ENCODE peak calls at places on chromosomes 1 and 21, in nine cellular contexts. J is CD4-positive, CD25-positive, alpha-beta regulatory T cell; X is CD4-positive, alpha-beta memory T cell; G is psoas muscle; W is endodermal cell; S is fibroblast of pulmonary artery; O is foreskin fibroblast; Y is transverse colon; E is right cardiac atrium. Z is an unnamed sample.

GRCh38 chr21:21165063-21165645 is 166.9 kb downstream of the NCAM2 start:
- DNase-seq in E (peak), W (no peak), O (peak), X (no peak), S (peak), J (no peak), G (no peak), Y (no peak), Z (no peak)

GRCh38 chr1:93993731-93994130 is 84.5 kb upstream of the GCLM start:
- DNase-seq in W (no peak), X (no peak), O (no peak), G (no peak), Y (no peak), E (no peak), S (no peak), J (no peak), Z (no peak)

GRCh38 chr1:30130106-30130505 is 593.3 kb downstream of the MATN1 start:
- DNase-seq in E (no peak), J (no peak), Y (no peak), O (no peak), S (no peak), X (no peak), W (no peak), G (no peak), Z (no peak)

GRCh38 chr21:42563261-42564045 is 49.8 kb downstream of the SLC37A1 start:
- DNase-seq in E (no peak), X (no peak), O (no peak), J (no peak), Y (peak), G (no peak), W (peak), S (no peak), Z (no peak)

GRCh38 chr1:43934279-43934985 is 831 bp downstream of the ARTN start:
- DNase-seq in S (peak), E (peak), G (peak), J (peak), X (peak), W (peak), Y (peak), O (no peak), Z (no peak)

GRCh38 chr21:21213297-21213696 is 215.1 kb downstream of the NCAM2 start:
- DNase-seq in G (no peak), E (no peak), O (no peak), Y (no peak), X (no peak), W (no peak), J (no peak), S (peak), Z (no peak)

GRCh38 chr1:98502937-98503336 is 158.6 kb upstream of the SNX7 start:
- DNase-seq in J (no peak), S (no peak), X (no peak), O (no peak), W (no peak), Y (no peak), G (no peak), E (no peak), Z (no peak)

GRCh38 chr1:207883104-207883651 is 27.7 kb downstream of the CD34 start:
- DNase-seq in S (no peak), E (no peak), X (peak), W (no peak), Y (no peak), J (no peak), G (no peak), O (no peak), Z (no peak)

GRCh38 chr1:150389650-150390049 is 25.7 kb downstream of the RPRD2 start:
- DNase-seq in G (no peak), E (no peak), O (no peak), Y (no peak), W (no peak), J (no peak), S (no peak), X (no peak), Z (no peak)

DNA sequence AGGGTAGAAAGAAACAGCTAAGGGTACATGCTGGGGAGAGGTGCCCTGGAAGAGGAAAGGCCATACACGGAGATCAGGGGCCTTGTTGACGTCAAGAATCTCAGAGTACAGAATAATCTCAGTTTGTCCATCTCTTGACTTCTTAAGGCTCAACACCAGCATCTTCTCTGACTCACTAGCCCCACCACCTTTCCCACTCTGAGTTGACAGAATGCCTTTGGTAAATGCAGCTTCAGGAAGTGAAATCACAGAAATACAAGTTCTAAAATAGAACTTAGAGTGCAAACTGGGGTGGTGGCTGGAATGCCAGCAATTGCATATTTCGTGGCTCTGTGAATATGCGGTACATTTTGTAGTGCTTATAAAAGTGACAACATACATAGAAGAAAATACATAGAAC is 1.6 kb downstream of the COG2 start:
- DNase-seq in G (no peak), W (no peak), E (no peak), S (peak), J (no peak), Y (peak), X (no peak), O (no peak), Z (no peak)
- H3K4me3 ChIP-seq in G (peak), W (peak), E (peak), S (no peak), J (peak), Y (no peak), X (no peak), O (no peak), Z (peak)

DNA sequence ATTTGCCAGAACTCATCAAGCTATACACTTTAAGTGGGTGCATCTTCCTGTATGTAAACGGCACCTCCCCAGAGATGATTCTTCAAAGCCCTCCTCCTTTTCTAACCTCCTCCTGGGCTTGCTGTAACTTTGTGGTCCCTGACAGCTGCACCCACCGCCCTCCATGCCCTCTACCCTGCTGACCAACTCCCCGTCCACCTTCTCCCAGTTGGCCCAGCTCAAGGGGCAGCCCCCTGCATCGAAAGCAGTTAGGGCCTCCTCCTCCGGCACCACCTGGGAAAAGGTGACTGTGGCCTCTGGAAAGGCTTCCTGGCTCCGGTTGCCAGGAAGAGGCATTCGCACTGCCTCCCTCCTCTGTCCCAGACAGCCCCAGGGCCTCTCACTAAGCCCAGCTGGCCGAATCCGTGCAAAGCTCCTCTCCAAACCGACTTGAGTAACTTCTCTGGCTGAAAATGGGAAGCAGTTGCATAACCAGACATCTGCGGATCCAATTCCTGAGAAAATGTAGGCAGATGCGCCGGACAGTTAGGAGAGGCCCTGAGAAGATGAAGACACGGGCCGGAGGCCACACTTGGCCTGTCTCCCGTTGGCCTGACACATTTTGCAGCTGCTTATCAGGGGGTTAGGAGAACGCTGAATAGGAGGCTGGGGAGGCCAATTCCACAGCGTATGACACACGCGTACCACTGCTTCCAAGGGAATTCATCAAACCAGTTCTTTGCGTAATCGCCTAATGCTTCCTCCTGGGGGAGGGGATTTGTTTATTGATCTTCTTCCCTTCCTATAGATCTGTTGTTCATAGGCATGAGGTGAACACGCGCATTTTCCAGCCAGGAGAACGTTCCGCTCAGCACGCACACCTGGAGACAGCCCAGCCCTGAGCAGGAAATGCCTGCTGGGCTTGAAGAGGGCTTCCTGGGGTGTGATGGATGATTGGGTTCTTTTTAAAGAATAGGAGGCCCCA is 48.7 kb upstream of the COL6A2 start:
- DNase-seq in S (peak), E (peak), O (peak), J (no peak), Y (peak), X (no peak), G (peak), W (no peak), Z (no peak)
- H3K4me3 ChIP-seq in S (no peak), E (no peak), O (no peak), J (no peak), Y (no peak), X (no peak), G (no peak), W (no peak), Z (no peak)

DNA sequence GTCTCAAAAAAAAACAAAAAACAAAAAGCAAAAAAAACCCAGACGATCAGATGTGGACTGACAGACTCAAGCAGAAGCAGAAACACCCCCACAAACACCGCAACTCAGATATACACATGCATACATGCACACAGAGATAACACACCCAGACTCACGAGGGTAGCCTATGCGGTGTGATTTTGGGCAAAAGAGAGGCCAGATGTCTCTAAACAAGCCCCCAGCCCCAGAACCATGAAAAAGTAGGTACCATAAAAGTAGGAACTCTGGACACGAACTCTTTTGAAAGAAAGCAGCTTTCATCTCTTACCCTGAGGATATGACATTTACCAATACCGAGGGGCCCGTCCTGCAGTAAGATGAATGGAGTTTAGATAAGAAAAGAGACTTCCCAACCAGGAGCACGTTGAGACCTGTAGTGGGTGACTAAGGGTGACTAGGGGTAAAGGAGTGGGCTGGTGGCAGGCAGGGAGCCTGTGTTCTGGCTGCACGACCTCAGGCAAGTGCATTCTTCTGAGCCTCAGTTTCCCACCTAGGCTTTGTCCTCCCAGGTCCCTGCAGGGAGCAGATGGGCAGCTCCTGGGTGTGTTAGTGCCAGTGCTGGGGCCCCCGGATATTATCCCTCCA is 1.5 kb upstream of the TINAGL1 start:
- DNase-seq in X (no peak), J (no peak), W (no peak), S (no peak), E (no peak), G (no peak), O (no peak), Y (no peak), Z (no peak)
- H3K4me3 ChIP-seq in X (no peak), J (no peak), W (no peak), S (no peak), E (no peak), G (no peak), O (no peak), Y (peak), Z (peak)

GRCh38 chr21:15061284-15061683 is 3.5 kb downstream of the NRIP1 start:
- DNase-seq in E (no peak), X (no peak), O (no peak), Y (no peak), J (no peak), G (no peak), S (no peak), W (no peak), Z (no peak)
- H3K4me3 ChIP-seq in E (no peak), X (no peak), O (peak), Y (no peak), J (no peak), G (peak), S (no peak), W (peak), Z (no peak)

GRCh38 chr1:19079541-19079940 is 123.1 kb upstream of the IFFO2 start:
- DNase-seq in G (no peak), W (no peak), Y (no peak), J (no peak), S (no peak), E (no peak), O (no peak), X (no peak), Z (no peak)
- H3K4me3 ChIP-seq in G (no peak), W (no peak), Y (no peak), J (no peak), S (no peak), E (no peak), O (no peak), X (no peak), Z (no peak)

DNA sequence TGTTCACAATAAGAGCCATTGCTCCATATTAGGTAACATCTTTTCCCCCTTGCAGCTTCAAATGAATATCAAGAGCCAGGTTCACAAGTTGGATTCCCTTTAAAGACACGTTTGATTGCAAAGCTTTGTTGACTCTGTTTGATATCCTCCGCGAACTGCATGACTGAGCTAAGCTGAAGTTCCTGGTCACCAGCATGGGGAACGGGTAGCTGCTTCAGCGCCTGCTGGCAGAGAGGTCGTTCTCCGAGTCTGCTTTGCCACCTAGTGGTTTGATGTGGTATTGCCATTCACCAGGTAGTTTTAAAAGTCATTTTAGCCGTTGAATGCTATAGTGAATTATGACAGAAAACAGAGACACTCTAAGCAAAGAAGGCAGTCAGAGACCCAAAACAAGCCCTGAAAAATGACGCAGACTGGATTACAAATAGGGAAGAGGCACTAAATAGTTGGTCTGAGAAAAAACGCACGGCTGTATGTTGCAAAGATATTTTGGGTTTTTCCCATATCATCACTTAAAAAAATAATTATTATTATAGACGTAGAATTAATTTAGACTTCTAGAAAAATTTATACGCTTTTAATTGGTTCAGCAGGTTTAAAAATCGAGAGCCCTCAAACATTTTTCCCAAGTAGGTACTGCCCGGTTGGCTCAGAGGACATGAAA is 193.5 kb upstream of the FMN2 start:
- DNase-seq in X (peak), G (peak), W (peak), S (peak), O (peak), J (peak), Y (peak), E (peak), Z (no peak)
- H3K4me3 ChIP-seq in X (no peak), G (no peak), W (peak), S (no peak), O (no peak), J (no peak), Y (no peak), E (no peak), Z (peak)

GRCh38 chr1:47997289-47998200 is at the start of gene TRABD2B:
- DNase-seq in E (peak), S (peak), W (peak), G (peak), X (peak), O (peak), Y (peak), J (peak), Z (no peak)

GRCh38 chr1:47996406-47997226 is 569 bp downstream of the TRABD2B start:
- DNase-seq in W (peak), O (no peak), E (peak), X (no peak), Y (no peak), J (no peak), G (peak), S (no peak), Z (no peak)

GRCh38 chr1:47995306-47996050 is 1.7 kb downstream of the TRABD2B start:
- DNase-seq in Y (no peak), O (no peak), S (no peak), W (peak), G (no peak), J (no peak), E (no peak), X (no peak), Z (no peak)

GRCh38 chr1:47993881-47994625 is 3.1 kb downstream of the TRABD2B start:
- DNase-seq in E (peak), Y (no peak), S (no peak), J (no peak), G (no peak), O (no peak), W (peak), X (no peak), Z (no peak)

DNA sequence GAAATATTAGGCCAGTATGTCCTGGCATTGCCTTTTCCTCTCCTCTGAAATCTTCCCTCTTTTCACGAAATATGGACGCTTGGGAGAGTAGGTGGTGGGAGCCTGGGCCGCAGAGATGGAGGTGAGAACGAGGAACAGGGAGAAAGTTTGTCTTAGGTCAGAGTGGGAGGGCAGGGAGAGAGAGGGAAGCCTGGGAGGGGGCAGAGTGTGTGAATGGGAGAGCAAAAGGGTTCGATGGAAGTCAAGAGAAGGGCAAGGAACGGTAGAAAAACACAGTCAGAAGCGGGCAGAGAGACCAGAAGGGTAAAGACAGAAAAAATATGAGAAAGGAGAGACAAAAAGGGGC is 1.2 kb downstream of the TRABD2B start:
- DNase-seq in J (no peak), G (no peak), W (no peak), Y (no peak), S (no peak), X (no peak), E (no peak), O (no peak), Z (no peak)
- H3K4me3 ChIP-seq in J (no peak), G (peak), W (peak), Y (peak), S (no peak), X (no peak), E (peak), O (no peak), Z (peak)

GRCh38 chr1:155206891-155207577 is 663 bp downstream of the THBS3 start:
- DNase-seq in W (peak), X (peak), E (peak), Y (peak), S (peak), O (peak), G (peak), J (peak), Z (peak)
- H3K4me3 ChIP-seq in W (peak), X (no peak), E (peak), Y (peak), S (peak), O (peak), G (peak), J (no peak), Z (peak)

DNA sequence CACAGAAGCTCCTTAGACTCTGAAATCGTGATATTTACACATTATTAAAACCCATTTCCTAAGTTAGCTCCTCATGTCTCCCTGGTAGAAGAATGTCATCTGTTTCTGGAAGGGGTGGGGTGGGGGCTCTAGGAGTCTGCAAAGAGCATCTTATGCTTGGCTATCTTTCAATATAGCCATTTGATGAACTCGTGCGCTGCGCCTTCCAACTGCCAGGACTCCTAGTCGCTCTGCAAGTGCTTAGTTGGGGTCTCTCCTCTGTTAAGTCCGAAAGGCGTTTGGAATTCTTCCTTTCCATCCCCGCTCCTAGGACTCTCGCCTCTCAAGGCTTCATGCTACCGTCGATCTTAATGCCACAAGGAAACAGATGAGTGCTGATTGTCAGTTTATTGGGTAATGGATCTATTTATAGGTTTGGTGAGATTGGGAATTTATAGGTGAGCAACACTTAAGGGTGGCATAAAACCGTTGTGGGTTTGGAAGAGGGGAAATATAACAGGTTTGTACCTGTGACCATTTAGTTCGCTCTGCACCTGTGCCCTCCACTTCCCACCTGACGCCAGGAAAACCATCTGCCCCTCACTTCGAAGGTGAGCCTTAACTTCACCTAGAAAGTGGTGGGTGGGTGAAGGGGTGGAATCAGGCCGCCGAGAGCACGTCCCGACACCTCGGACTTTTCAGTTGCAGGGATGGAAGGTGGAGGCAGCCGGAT is 1.1 kb downstream of the KCNH1 start:
- DNase-seq in Y (no peak), X (no peak), O (no peak), S (no peak), E (no peak), W (peak), G (no peak), J (no peak), Z (no peak)
- H3K4me3 ChIP-seq in Y (peak), X (no peak), O (peak), S (no peak), E (no peak), W (peak), G (peak), J (no peak), Z (peak)